ENCODE peak calls at places on chromosome 1, in five cellular contexts. I is lower lobe of right lung; X is HepG2; D is naive thymus-derived CD4-positive, alpha-beta T cell; T is CD8-positive, alpha-beta memory T cell. L is an unnamed sample.

GRCh38 chr1:92184632-92185031 is 33.1 kb upstream of the C1orf146 start:
- DNase-seq in I (no peak), T (no peak), X (no peak), D (no peak), L (no peak)

GRCh38 chr1:7580923-7581753 is 190.0 kb upstream of the VAMP3 start:
- DNase-seq in X (no peak), I (peak; percentile 36), D (no peak), T (no peak), L (peak; percentile 34)

GRCh38 chr1:112998592-112999235 is 42.7 kb upstream of the SLC16A1 start:
- DNase-seq in X (peak; percentile 31), I (no peak), D (no peak), T (no peak), L (no peak)

GRCh38 chr1:66176012-66176715 is 357.8 kb upstream of the SGIP1 start:
- DNase-seq in I (no peak), D (no peak), X (no peak), T (no peak), L (no peak)

GRCh38 chr1:15966081-15966955 is 9.6 kb downstream of the ZBTB17 start:
- DNase-seq in T (peak; percentile 25), I (no peak), D (no peak), X (peak; percentile 20), L (peak; percentile 28)

GRCh38 chr1:67285780-67286488 is 21.7 kb upstream of the IL12RB2 start:
- DNase-seq in I (no peak), D (no peak), X (no peak), T (no peak), L (no peak)

GRCh38 chr1:243849089-243850012 is 692 bp downstream of the AKT3 start:
- DNase-seq in X (no peak), T (peak; percentile 70), D (peak; percentile 76), I (peak; percentile 56), L (no peak)

GRCh38 chr1:29831500-29832117 is 595.3 kb downstream of the PTPRU start:
- DNase-seq in I (no peak), X (no peak), D (no peak), T (no peak), L (no peak)

GRCh38 chr1:22101199-22101598 is 41.7 kb downstream of the WNT4 start:
- DNase-seq in I (no peak), X (no peak), T (no peak), D (no peak), L (no peak)
- H3K4me1 ChIP-seq in I (peaks cover 5% of the 10 kb centered on the region), X (no peaks in the 10 kb centered on the region), T (peaks cover 54% of the 10 kb centered on the region), D (peaks cover 28% of the 10 kb centered on the region), L (no peaks in the 10 kb centered on the region)

GRCh38 chr1:183185941-183186490 is at the start of gene LAMC2:
- DNase-seq in X (no peak), I (peak; percentile 72), D (peak; percentile 6), T (no peak), L (peak; percentile 84)
- H3K27ac ChIP-seq in X (no peak within 1 kb of the TSS), I (peak within 1 kb of the TSS; percentile 61), D (no peak within 1 kb of the TSS), T (no peak within 1 kb of the TSS), L (peak within 1 kb of the TSS; percentile 93)

DNA sequence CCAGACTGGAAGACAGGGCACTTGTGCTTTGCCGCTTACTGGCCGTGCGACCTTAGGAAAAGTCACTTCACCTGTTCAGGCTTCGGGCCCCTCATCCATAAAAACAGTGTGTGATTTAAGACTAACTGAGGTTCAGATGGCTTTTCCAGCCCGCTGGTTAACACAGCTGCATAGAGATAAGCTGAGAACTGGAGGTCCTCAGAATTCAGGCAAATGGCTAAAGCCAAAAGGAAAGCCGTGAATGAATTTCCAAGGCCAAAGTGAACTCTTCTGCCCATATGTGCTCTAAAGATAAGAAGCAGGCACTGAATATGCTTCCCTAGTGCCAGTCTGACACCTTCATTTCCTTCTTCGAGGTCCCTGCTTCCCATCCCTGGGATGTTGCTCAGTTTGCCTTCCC is 23.5 kb upstream of the SARS1 start:
- DNase-seq in D (no peak), T (no peak), X (no peak), I (no peak), L (no peak)
- H3K4me1 ChIP-seq in D (no peaks in the 10 kb centered on the region), T (no peaks in the 10 kb centered on the region), X (peaks cover 51% of the 10 kb centered on the region), I (peaks cover 44% of the 10 kb centered on the region), L (no peaks in the 10 kb centered on the region)

GRCh38 chr1:9890224-9890731 is 19.8 kb downstream of the CTNNBIP1 start:
- DNase-seq in D (no peak), T (no peak), I (no peak), X (no peak), L (no peak)
- H3K27ac ChIP-seq in D (no peak overlapping the region), T (no peak overlapping the region), I (peak overlapping the region; percentile 49), X (no peak overlapping the region), L (peak overlapping the region; percentile 67)

GRCh38 chr1:201348211-201348566 is 29.3 kb downstream of the TNNT2 start:
- DNase-seq in T (no peak), D (no peak), I (peak; percentile 45), X (peak; percentile 26), L (no peak)

GRCh38 chr1:201351617-201352016 is 25.9 kb downstream of the TNNT2 start:
- DNase-seq in X (no peak), T (no peak), I (no peak), D (no peak), L (no peak)

GRCh38 chr1:201349091-201349490 is 28.4 kb downstream of the TNNT2 start:
- DNase-seq in D (no peak), T (no peak), I (peak; percentile 3), X (no peak), L (no peak)

GRCh38 chr1:201350884-201351283 is 26.6 kb downstream of the TNNT2 start:
- DNase-seq in D (no peak), X (no peak), I (peak; percentile 8), T (no peak), L (no peak)

GRCh38 chr1:201350361-201350725 is 27.1 kb downstream of the TNNT2 start:
- DNase-seq in T (no peak), D (no peak), X (no peak), I (peak; percentile 14), L (no peak)
- H3K4me1 ChIP-seq in T (no peaks in the 10 kb centered on the region), D (no peaks in the 10 kb centered on the region), X (no peaks in the 10 kb centered on the region), I (peaks cover 4% of the 10 kb centered on the region), L (no peaks in the 10 kb centered on the region)

DNA sequence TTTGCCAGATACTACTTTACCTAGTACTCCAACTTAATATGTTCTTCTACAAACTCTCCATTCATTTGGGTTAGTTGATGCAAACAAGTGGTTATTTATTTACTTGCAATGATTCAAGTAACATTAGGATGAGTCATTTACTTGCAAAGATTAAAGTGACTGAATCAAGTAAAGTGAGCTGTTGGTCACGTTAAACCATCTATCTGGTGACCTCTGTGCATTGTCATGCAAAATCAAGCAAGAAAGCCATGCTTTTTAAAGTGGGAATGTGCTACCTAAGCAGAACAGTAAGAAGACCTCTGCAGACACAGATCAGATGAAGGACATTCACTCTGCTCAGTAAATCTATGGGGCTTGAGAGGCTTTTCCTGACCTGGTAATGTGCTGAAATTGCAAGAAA is 254.7 kb downstream of the LRRIQ3 start:
- DNase-seq in D (no peak), I (no peak), T (no peak), X (no peak), L (no peak)
- H3K27ac ChIP-seq in D (no peak overlapping the region), I (no peak overlapping the region), T (no peak overlapping the region), X (no peak overlapping the region), L (no peak overlapping the region)

L was measured in breast epithelium.